ENCODE peak calls at places on chromosome 17, in six cellular contexts. B is A549, Z is K562, W is tibial nerve, D is stomach, X is ovary. F is an unnamed sample.

GRCh38 chr17:7704601-7705268 is at the start of gene EFNB3:
- DNase-seq in W (no peak), Z (no peak), B (peak; percentile 33), X (no peak), D (no peak), F (no peak)

GRCh38 chr17:60164697-60165096 is 14.9 kb downstream of the CA4 start:
- DNase-seq in X (no peak), D (no peak), W (no peak), B (peak; percentile 4), Z (no peak), F (no peak)

GRCh38 chr17:8742828-8743227 is 1.8 kb downstream of the CCDC42 start:
- DNase-seq in D (no peak), Z (no peak), X (no peak), B (no peak), W (no peak), F (no peak)

GRCh38 chr17:79192503-79193500 is 118.2 kb downstream of the ENGASE start:
- DNase-seq in Z (peak; percentile 61), X (no peak), D (no peak), W (no peak), B (peak; percentile 42), F (no peak)

GRCh38 chr17:68598074-68598473 is 3.1 kb downstream of the FAM20A start:
- DNase-seq in D (no peak), X (no peak), Z (no peak), B (no peak), W (no peak), F (no peak)

GRCh38 chr17:40559954-40560591 is 5.2 kb downstream of the CCR7 start:
- DNase-seq in B (peak; percentile 99), W (peak; percentile 87), X (peak; percentile 93), D (peak; percentile 92), Z (peak; percentile 94), F (peak; percentile 95)

GRCh38 chr17:386145-386876 is 33.7 kb upstream of the RPH3AL start:
- DNase-seq in X (peak; percentile 87), D (peak; percentile 87), Z (peak; percentile 87), W (peak; percentile 66), B (peak; percentile 96), F (peak; percentile 89)

GRCh38 chr17:61837175-61838051 is 25.9 kb downstream of the BRIP1 start:
- DNase-seq in Z (peak; percentile 45), D (peak; percentile 65), W (peak; percentile 35), B (peak; percentile 58), X (peak; percentile 47), F (no peak)

GRCh38 chr17:1588781-1589585 is 26.4 kb upstream of the PITPNA start:
- DNase-seq in X (no peak), D (no peak), B (no peak), Z (no peak), W (no peak), F (no peak)

GRCh38 chr17:41967141-41967920 is 736 bp downstream of the CNP start:
- DNase-seq in Z (peak; percentile 46), D (no peak), B (no peak), X (peak; percentile 43), W (peak; percentile 63), F (no peak)

GRCh38 chr17:9006175-9006767 is 15.0 kb upstream of the NTN1 start:
- DNase-seq in B (no peak), D (no peak), Z (no peak), X (no peak), W (no peak), F (no peak)

GRCh38 chr17:60154616-60155426 is 5.0 kb downstream of the CA4 start:
- DNase-seq in X (no peak), W (peak; percentile 29), Z (no peak), D (peak; percentile 73), B (no peak), F (peak; percentile 57)

GRCh38 chr17:76752006-76752405 is 14.1 kb downstream of the MFSD11 start:
- DNase-seq in W (no peak), X (no peak), B (no peak), Z (no peak), D (no peak), F (no peak)

GRCh38 chr17:45227101-45227591 is 5.5 kb downstream of the FMNL1 start:
- DNase-seq in X (no peak), D (no peak), W (no peak), B (no peak), Z (peak; percentile 68), F (no peak)

GRCh38 chr17:75205037-75205792 is at the start of gene NUP85:
- DNase-seq in X (peak; percentile 95), B (peak; percentile 100), Z (peak; percentile 100), D (peak; percentile 92), W (peak; percentile 84), F (peak; percentile 95)

GRCh38 chr17:37725021-37725585 is 19.8 kb downstream of the HNF1B start:
- DNase-seq in W (no peak), Z (no peak), X (no peak), B (no peak), D (no peak), F (no peak)

GRCh38 chr17:38569701-38570512 is 35.8 kb downstream of the SRCIN1 start:
- DNase-seq in Z (no peak), B (no peak), X (no peak), D (no peak), W (no peak), F (no peak)

GRCh38 chr17:75097865-75098264 is 10.1 kb downstream of the SLC16A5 start:
- DNase-seq in B (no peak), W (no peak), D (no peak), Z (no peak), X (no peak), F (no peak)

GRCh38 chr17:15092762-15093161 is 172.4 kb downstream of the PMP22 start:
- DNase-seq in D (no peak), W (no peak), X (no peak), Z (no peak), B (no peak), F (no peak)

GRCh38 chr17:64658931-64659330 is 3.2 kb downstream of the SMURF2 start:
- DNase-seq in Z (no peak), D (no peak), B (no peak), W (no peak), X (no peak), F (no peak)

GRCh38 chr17:59668816-59669215 is 38.4 kb downstream of the PTRH2 start:
- DNase-seq in B (no peak), D (no peak), Z (no peak), X (no peak), W (no peak), F (no peak)

GRCh38 chr17:73283250-73283649 is 21.6 kb upstream of the CPSF4L start:
- DNase-seq in Z (no peak), D (no peak), W (no peak), B (no peak), X (peak; percentile 61), F (no peak)

GRCh38 chr17:81416612-81417011 is 21.4 kb downstream of the BAHCC1 start:
- DNase-seq in X (no peak), D (no peak), W (no peak), Z (no peak), B (no peak), F (no peak)

GRCh38 chr17:63985387-63986140 is 12.6 kb upstream of the PRR29 start:
- DNase-seq in B (no peak), W (no peak), D (no peak), X (no peak), Z (peak; percentile 26), F (no peak)

GRCh38 chr17:13562271-13562800 is 39.4 kb downstream of the HS3ST3A1 start:
- DNase-seq in D (no peak), B (no peak), Z (peak; percentile 31), X (peak; percentile 28), W (no peak), F (peak; percentile 70)

GRCh38 chr17:7589204-7589868 is 558 bp downstream of the SOX15 start:
- DNase-seq in B (no peak), D (peak; percentile 86), X (peak; percentile 89), Z (no peak), W (peak; percentile 83), F (peak; percentile 92)

GRCh38 chr17:43360739-43361498 is 37.9 kb upstream of the ARL4D start:
- DNase-seq in X (peak; percentile 91), B (peak; percentile 98), W (peak; percentile 89), D (peak; percentile 94), Z (no peak), F (peak; percentile 98)
- TF ChIP-seq EP300 in X (no peak), B (peak; percentile 46), W (peak; percentile 100), D (peak; percentile 68), Z (no peak), F (peak; percentile 32)

DNA sequence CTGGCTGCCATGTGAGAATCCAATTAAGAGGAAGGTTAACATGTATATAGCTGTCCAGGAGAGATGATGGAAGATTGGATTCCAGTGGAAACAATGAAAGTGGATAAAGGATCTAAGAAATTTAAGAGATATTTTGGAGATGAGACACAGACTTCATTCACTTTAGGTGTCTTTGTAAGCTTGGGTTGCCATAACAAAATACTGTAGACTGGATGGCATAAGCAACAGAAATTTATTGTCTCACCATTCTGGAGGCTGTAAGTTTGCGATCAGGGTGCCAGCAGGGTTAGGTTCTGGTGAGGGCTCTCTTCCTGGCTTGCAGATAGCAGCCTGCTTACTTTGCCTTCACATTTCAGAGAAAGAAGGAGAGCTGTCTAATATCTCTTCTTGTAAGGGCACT is 155.9 kb upstream of the MYOCD start:
- DNase-seq in B (no peak), X (no peak), W (no peak), Z (no peak), D (no peak), F (no peak)
- H3K27ac ChIP-seq in B (peak overlapping the region; percentile 50), X (no peak overlapping the region), W (no peak overlapping the region), Z (no peak overlapping the region), D (no peak overlapping the region), F (no peak overlapping the region)

GRCh38 chr17:48053758-48054237 is 5.6 kb downstream of the NFE2L1 start:
- DNase-seq in X (no peak), Z (no peak), W (no peak), B (no peak), D (no peak), F (no peak)
- TF ChIP-seq EP300 in X (no peak), Z (no peak), W (no peak), B (no peak), D (no peak), F (no peak)

GRCh38 chr17:58387834-58388233 is 29.5 kb downstream of the RNF43 start:
- DNase-seq in X (no peak), W (no peak), Z (peak; percentile 45), B (no peak), D (no peak), F (no peak)

GRCh38 chr17:58388302-58389190 is 28.8 kb downstream of the RNF43 start:
- DNase-seq in Z (no peak), D (no peak), W (no peak), X (no peak), B (no peak), F (no peak)

GRCh38 chr17:58391302-58391984 is 25.9 kb downstream of the RNF43 start:
- DNase-seq in D (peak; percentile 97), B (peak; percentile 67), W (no peak), Z (peak; percentile 67), X (no peak), F (no peak)

GRCh38 chr17:58394534-58395223 is 22.7 kb downstream of the RNF43 start:
- DNase-seq in X (no peak), B (no peak), W (no peak), Z (no peak), D (no peak), F (no peak)

DNA sequence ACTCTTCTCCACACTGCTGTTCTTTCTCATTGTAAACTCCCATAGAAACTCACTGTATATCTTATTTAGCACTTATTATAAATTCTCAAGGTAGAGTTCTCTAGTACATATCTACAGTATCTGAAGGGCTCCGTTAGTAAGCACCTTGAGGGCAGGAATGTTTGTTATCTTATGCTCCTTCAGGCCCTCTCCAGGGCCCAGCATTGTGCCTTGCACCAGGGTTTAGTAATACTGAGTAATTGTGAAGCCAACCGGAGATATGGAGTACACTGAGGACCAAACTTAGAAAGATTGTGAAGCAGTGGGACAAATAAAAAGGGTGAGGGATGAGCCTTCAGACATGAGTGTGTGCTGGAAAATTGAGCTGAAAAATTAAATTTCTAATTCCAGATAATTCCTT is 26.4 kb downstream of the RNF43 start:
- DNase-seq in Z (no peak), B (no peak), X (no peak), D (no peak), W (no peak), F (no peak)
- H3K27ac ChIP-seq in Z (peak overlapping the region; percentile 72), B (peak overlapping the region; percentile 71), X (no peak overlapping the region), D (peak overlapping the region; percentile 60), W (no peak overlapping the region), F (no peak overlapping the region)

F was measured in suprapubic skin.